ENCODE peak calls at places on chromosomes 7 and 10, in four cellular contexts. F is neuronal stem cell; I is CD4-positive, alpha-beta memory T cell; C is mucosa of descending colon. K is an unnamed sample.

GRCh38 chr7:140539466-140539865 is 60.2 kb upstream of the MKRN1 start:
- DNase-seq in F (no peak), C (no peak), I (no peak), K (no peak)

GRCh38 chr7:44887293-44887692 is 2.0 kb upstream of the PURB start:
- DNase-seq in I (no peak), F (no peak), C (no peak), K (no peak)

GRCh38 chr7:17516768-17517167 is 218.3 kb downstream of the AHR start:
- DNase-seq in I (no peak), C (no peak), F (no peak), K (no peak)

GRCh38 chr10:85265121-85265520 is 936.7 kb downstream of the CCSER2 start:
- DNase-seq in F (no peak), I (no peak), C (no peak), K (no peak)

GRCh38 chr7:1397491-1398327 is 61.6 kb downstream of the MICALL2 start:
- DNase-seq in C (no peak), F (no peak), I (no peak), K (no peak)

GRCh38 chr10:58647366-58647765 is 134.7 kb downstream of the BICC1 start:
- DNase-seq in I (no peak), C (no peak), F (no peak), K (no peak)

GRCh38 chr10:45294681-45295080 is 20.7 kb downstream of the OR13A1 start:
- DNase-seq in F (no peak), C (no peak), I (no peak), K (no peak)

GRCh38 chr7:99004216-99004615 is 125.9 kb downstream of the TRRAP start:
- DNase-seq in F (no peak), I (no peak), C (no peak), K (no peak)

GRCh38 chr10:91587710-91588638 is 44.9 kb downstream of the PPP1R3C start:
- DNase-seq in I (no peak), C (no peak), F (no peak), K (no peak)

GRCh38 chr7:15685358-15686181 is 913 bp downstream of the MEOX2 start:
- DNase-seq in F (peak), C (peak), I (no peak), K (no peak)

GRCh38 chr10:118017850-118018249 is 28.9 kb downstream of the RAB11FIP2 start:
- DNase-seq in I (no peak), C (no peak), F (peak), K (no peak)

GRCh38 chr7:150411606-150412005 is 32.5 kb downstream of the ZNF775 start:
- DNase-seq in F (no peak), C (no peak), I (no peak), K (no peak)

GRCh38 chr7:116560021-116560970 is 35.5 kb downstream of the CAV1 start:
- DNase-seq in F (peak), C (no peak), I (no peak), K (no peak)

GRCh38 chr7:135447783-135448182 is 62.1 kb downstream of the CNOT4 start:
- DNase-seq in I (no peak), C (no peak), F (no peak), K (no peak)

GRCh38 chr7:103637726-103638125 is 191.7 kb upstream of the SLC26A5 start:
- DNase-seq in F (no peak), C (no peak), I (no peak), K (no peak)

GRCh38 chr10:62384057-62384446 is 9.9 kb downstream of the ZNF365 start:
- DNase-seq in F (no peak), I (peak), C (no peak), K (no peak)

GRCh38 chr7:131629203-131629871 is 72.9 kb upstream of the PODXL start:
- DNase-seq in I (no peak), F (no peak), C (no peak), K (no peak)

GRCh38 chr7:39566056-39566921 is at the start of gene YAE1:
- DNase-seq in C (peak), F (peak), I (peak), K (peak)

GRCh38 chr10:9634466-9634865 is 1383.2 kb upstream of the CELF2 start:
- DNase-seq in I (no peak), F (no peak), C (no peak), K (no peak)

GRCh38 chr7:139626817-139627216 is 103.3 kb downstream of the CLEC2L start:
- DNase-seq in I (peak), C (no peak), F (no peak), K (no peak)

GRCh38 chr10:1048732-1049424 is at the start of gene IDI1:
- DNase-seq in I (peak), F (peak), C (peak), K (peak)

GRCh38 chr10:85600744-85601081 is 765.9 kb downstream of the GRID1 start:
- DNase-seq in I (no peak), C (no peak), F (no peak), K (no peak)

GRCh38 chr10:19209319-19209718 is 160.7 kb downstream of the MALRD1 start:
- DNase-seq in I (no peak), F (no peak), C (no peak), K (no peak)

GRCh38 chr7:77351539-77352004 is 64.6 kb downstream of the GSAP start:
- DNase-seq in C (no peak), F (no peak), I (peak), K (peak)

GRCh38 chr10:21687197-21687993 is 153.4 kb downstream of the MLLT10 start:
- DNase-seq in F (no peak), C (no peak), I (no peak), K (no peak)

GRCh38 chr7:8035647-8036518 is 67.3 kb downstream of the GLCCI1 start:
- DNase-seq in F (no peak), C (no peak), I (peak), K (peak)

GRCh38 chr10:86100581-86101061 is 266.0 kb downstream of the GRID1 start:
- DNase-seq in C (no peak), F (peak), I (no peak), K (no peak)

GRCh38 chr10:71382028-71382427 is 14.7 kb upstream of the CDH23 start:
- DNase-seq in C (no peak), I (no peak), F (no peak), K (no peak)

GRCh38 chr10:87589653-87590052 is 70.0 kb upstream of the PAPSS2 start:
- DNase-seq in F (no peak), C (no peak), I (no peak), K (no peak)

GRCh38 chr10:107631876-107632275 is 467.4 kb upstream of the SORCS1 start:
- DNase-seq in I (no peak), C (no peak), F (no peak), K (no peak)

GRCh38 chr10:126966938-126967337 is 61.7 kb downstream of the DOCK1 start:
- DNase-seq in I (no peak), C (no peak), F (no peak), K (no peak)

GRCh38 chr10:126977216-126977615 is 72.0 kb downstream of the DOCK1 start:
- DNase-seq in I (no peak), C (no peak), F (no peak), K (no peak)

GRCh38 chr10:126969310-126969709 is 64.1 kb downstream of the DOCK1 start:
- DNase-seq in F (no peak), I (no peak), C (peak), K (no peak)

GRCh38 chr10:126975221-126975620 is 70.0 kb downstream of the DOCK1 start:
- DNase-seq in F (no peak), I (no peak), C (no peak), K (no peak)

DNA sequence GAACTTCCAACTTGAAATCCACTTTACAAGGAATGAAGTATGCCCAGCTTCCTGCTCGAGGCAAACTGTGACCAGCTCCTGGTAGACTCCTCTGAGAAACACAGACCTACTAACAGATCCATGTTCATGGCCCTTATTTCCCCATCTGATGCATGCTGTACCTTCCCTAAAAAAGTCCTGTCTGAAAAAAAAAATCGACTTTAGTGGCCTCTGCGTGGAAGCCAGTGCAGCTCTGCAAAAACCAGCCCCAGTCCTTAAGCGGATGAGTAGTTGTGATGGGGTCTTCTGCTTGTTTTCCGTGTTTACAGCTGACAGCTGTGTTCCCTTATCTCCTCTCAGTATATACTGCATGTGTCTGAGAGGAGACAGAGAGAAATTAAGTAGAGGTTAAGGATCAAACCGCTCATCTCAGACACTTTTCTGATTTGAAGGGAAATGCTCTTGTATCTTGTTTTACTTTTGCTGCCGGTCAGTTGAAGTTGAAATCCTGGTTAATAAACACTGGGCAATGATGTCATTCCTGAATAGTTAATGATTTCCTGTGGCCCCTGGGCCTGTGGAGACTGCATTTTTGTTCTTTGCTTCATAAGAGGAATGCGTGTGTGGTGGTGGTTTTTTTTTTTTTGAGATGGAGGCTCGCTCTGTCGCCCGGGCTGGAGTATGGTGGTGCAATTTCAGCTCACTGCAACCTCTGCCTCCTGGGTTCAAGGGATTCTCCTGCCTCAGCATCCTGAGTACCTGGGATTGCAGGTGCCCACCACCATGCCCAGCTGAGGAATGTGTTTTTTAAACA is 67.6 kb downstream of the DOCK1 start:
- DNase-seq in F (no peak), I (no peak), C (no peak), K (no peak)
- H3K4me3 ChIP-seq in F (peak), I (no peak), C (no peak), K (no peak)

DNA sequence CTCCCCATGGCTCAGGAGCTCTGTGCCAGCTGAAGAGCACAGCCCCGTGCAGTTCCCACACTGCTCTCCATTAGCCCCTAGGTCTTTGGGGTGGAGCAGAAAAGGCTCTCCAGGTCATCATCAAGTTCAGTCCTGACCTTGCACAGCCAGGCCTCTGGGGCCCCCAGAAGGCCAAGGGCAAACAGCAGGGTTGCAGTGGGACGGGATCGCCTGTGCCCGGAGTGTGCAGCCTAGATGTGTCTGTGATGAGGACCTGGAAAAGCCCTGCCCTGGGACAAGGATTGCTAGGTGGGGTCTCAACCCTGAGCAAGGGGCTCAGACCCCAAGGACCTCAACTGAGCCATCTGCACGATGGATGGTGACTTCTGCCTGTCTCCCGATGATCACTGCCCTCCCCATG is 549 bp downstream of the INMT start:
- DNase-seq in C (no peak), F (no peak), I (no peak), K (no peak)
- H3K4me3 ChIP-seq in C (no peak), F (no peak), I (no peak), K (no peak)

DNA sequence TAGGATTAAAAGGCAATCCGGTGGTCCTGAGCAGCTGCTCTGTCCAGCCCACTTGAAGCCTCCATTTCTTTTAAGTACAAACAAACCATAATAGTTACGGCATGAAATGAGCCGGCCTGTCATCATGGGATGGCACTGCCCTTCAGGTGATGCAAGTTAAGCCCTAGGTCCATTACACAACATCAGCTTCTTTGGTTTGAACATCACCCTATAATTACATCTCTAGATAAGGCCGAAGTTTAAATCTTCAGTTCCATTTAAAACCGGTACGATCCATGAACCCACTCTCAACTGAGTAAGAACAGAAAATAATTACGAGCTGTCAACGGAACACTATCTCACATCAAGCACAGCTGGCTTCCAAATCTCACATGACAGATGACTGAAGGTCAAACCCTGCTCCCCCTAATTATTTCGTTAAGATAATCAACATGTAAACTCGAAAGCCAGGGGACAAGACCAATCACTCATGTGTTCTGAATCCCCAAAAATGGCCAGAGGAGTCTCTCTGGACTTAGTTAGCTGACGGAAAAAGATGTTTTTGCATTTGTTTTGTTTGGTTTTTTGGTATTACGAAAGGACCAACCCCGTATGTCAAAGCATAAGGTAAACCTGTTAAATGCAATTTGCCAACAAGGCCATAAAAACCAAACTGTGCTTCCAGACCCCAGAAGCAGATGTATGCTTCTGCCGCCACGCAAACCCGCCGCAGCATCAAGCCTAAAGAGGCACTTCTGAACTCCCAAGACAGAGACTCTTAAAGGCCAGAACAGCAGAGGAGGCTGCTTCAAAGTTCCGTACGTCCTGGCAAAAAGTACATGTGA is 10.8 kb downstream of the GNA12 start:
- DNase-seq in C (no peak), I (no peak), F (no peak), K (no peak)
- H3K4me3 ChIP-seq in C (no peak), I (no peak), F (no peak), K (no peak)

GRCh38 chr10:69312537-69312936 is 34.2 kb downstream of the HK1 start:
- DNase-seq in C (no peak), F (no peak), I (no peak), K (no peak)
- H3K4me3 ChIP-seq in C (no peak), F (no peak), I (no peak), K (no peak)

GRCh38 chr7:100896743-100897051 is 1.0 kb upstream of the ACHE start:
- DNase-seq in C (no peak), F (no peak), I (no peak), K (no peak)
- H3K4me3 ChIP-seq in C (no peak), F (peak), I (no peak), K (no peak)

K was measured in GM12864.